ENCODE peak calls at places on chromosomes 1 and 21, in eight cellular contexts. Y is NCI-H1436; Z is stimulated activated CD8-positive, alpha-beta memory T cell treated with anti-CD3 and anti-CD28 coated beads, Interleukin-15, amount 100 ng/mL, for 24 hours; X is AG04449; P is WTC11; M is ovary; K is esophagus muscularis mucosa; W is HCEC 1CT. B is an unnamed sample.

GRCh38 chr1:112472142-112472541 is 36.6 kb upstream of the WNT2B start:
- DNase-seq in Y (no peak), Z (no peak), X (no peak), P (no peak), M (no peak), K (no peak), W (no peak), B (no peak)

GRCh38 chr1:23471473-23472075 is 12.4 kb downstream of the ASAP3 start:
- DNase-seq in Y (no peak), Z (no peak), X (no peak), P (no peak), M (no peak), K (no peak), W (no peak), B (no peak)

GRCh38 chr1:119139857-119140176 is 636 bp downstream of the WARS2 start:
- DNase-seq in Y (no peak), Z (peak), X (no peak), P (no peak), M (no peak), K (no peak), W (no peak), B (peak)

GRCh38 chr1:179142889-179143299 is 61.0 kb downstream of the TOR3A start:
- DNase-seq in Y (no peak), Z (no peak), X (peak), P (no peak), M (no peak), K (no peak), W (peak), B (no peak)

GRCh38 chr1:225597926-225598575 is 54.9 kb downstream of the ENAH start:
- DNase-seq in Y (no peak), Z (no peak), X (no peak), P (no peak), M (no peak), K (no peak), W (peak), B (no peak)

GRCh38 chr1:59249738-59250137 is 47.2 kb upstream of the FGGY start:
- DNase-seq in Y (no peak), Z (no peak), X (no peak), P (no peak), M (no peak), K (no peak), W (no peak), B (no peak)

GRCh38 chr1:151056149-151056548 is 3.3 kb downstream of the CDC42SE1 start:
- DNase-seq in Y (no peak), Z (no peak), X (no peak), P (no peak), M (no peak), K (no peak), W (no peak), B (no peak)

GRCh38 chr1:215566556-215567490 is at the start of gene KCTD3:
- DNase-seq in Y (peak), Z (no peak), X (no peak), P (peak), M (peak), K (no peak), W (peak), B (peak)

GRCh38 chr21:36717901-36718465 is 19.1 kb downstream of the SIM2 start:
- DNase-seq in Y (no peak), Z (no peak), X (no peak), P (no peak), M (no peak), K (no peak), W (no peak), B (no peak)

GRCh38 chr1:27773732-27774445 is 870 bp downstream of the STX12 start:
- DNase-seq in Y (no peak), Z (no peak), X (no peak), P (no peak), M (no peak), K (no peak), W (peak), B (no peak)

GRCh38 chr21:36701912-36702621 is 3.2 kb downstream of the SIM2 start:
- DNase-seq in Y (no peak), Z (no peak), X (no peak), P (no peak), M (no peak), K (no peak), W (no peak), B (peak)

GRCh38 chr1:239982762-239983161 is 108.9 kb upstream of the FMN2 start:
- DNase-seq in Y (no peak), Z (no peak), X (no peak), P (no peak), M (no peak), K (no peak), W (no peak), B (no peak)

GRCh38 chr1:23964235-23964668 is 4.6 kb downstream of the PNRC2 start:
- DNase-seq in Y (no peak), Z (no peak), X (no peak), P (no peak), M (no peak), K (no peak), W (no peak), B (no peak)

GRCh38 chr1:237084399-237085077 is 42.6 kb downstream of the RYR2 start:
- DNase-seq in Y (no peak), Z (no peak), X (no peak), P (no peak), M (no peak), K (peak), W (no peak), B (no peak)

GRCh38 chr1:42290130-42290529 is 44.9 kb downstream of the FOXJ3 start:
- DNase-seq in Y (no peak), Z (no peak), X (no peak), P (no peak), M (no peak), K (no peak), W (peak), B (no peak)

GRCh38 chr1:63255153-63255552 is 67.2 kb upstream of the FOXD3 start:
- DNase-seq in Y (no peak), Z (no peak), X (no peak), P (no peak), M (no peak), K (no peak), W (no peak), B (no peak)

GRCh38 chr1:26302733-26303405 is 3.6 kb downstream of the UBXN11 start:
- DNase-seq in Y (no peak), Z (no peak), X (no peak), P (no peak), M (no peak), K (no peak), W (peak), B (no peak)

GRCh38 chr1:64920936-64921589 is 45.3 kb downstream of the JAK1 start:
- DNase-seq in Y (no peak), Z (no peak), X (no peak), P (no peak), M (no peak), K (peak), W (peak), B (no peak)

GRCh38 chr1:119702384-119702783 is 9.3 kb upstream of the PHGDH start:
- DNase-seq in Y (no peak), Z (no peak), X (no peak), P (no peak), M (no peak), K (no peak), W (peak), B (no peak)

GRCh38 chr1:117237701-117238413 is 27.1 kb upstream of the VTCN1 start:
- DNase-seq in Y (no peak), Z (no peak), X (no peak), P (no peak), M (no peak), K (no peak), W (no peak), B (no peak)

GRCh38 chr1:3618904-3619671 is 5.7 kb upstream of the TPRG1L start:
- DNase-seq in Y (peak), Z (peak), X (peak), P (peak), M (peak), K (peak), W (peak), B (peak)

GRCh38 chr1:84345220-84345619 is 43.7 kb downstream of the SAMD13 start:
- DNase-seq in Y (no peak), Z (no peak), X (no peak), P (no peak), M (no peak), K (no peak), W (no peak), B (no peak)

GRCh38 chr1:214670098-214670497 is 67.1 kb downstream of the CENPF start:
- DNase-seq in Y (no peak), Z (no peak), X (no peak), P (no peak), M (peak), K (no peak), W (peak), B (no peak)

GRCh38 chr1:231590453-231591198 is 36.0 kb upstream of the DISC1 start:
- DNase-seq in Y (peak), Z (no peak), X (peak), P (peak), M (peak), K (no peak), W (peak), B (peak)

GRCh38 chr1:150807257-150807637 is 813 bp downstream of the CTSK start:
- DNase-seq in Y (no peak), Z (no peak), X (no peak), P (no peak), M (no peak), K (no peak), W (no peak), B (no peak)

GRCh38 chr21:45428534-45428933 is 23.6 kb downstream of the COL18A1 start:
- DNase-seq in Y (no peak), Z (no peak), X (no peak), P (no peak), M (no peak), K (no peak), W (no peak), B (no peak)

B was measured in NCI-H526 treated with DMSO at 0.1 percent for 48 hours.